ENCODE peak calls at places on chromosomes 5 and 9, in four cellular contexts. Z is kidney epithelial cell, C is BJ, R is progenitor cell of endocrine pancreas. Y is an unnamed sample.
A peak's percentile ranks its signal among the peaks of the same experiment; 100 is the strongest.

GRCh38 chr5:177592010-177592834 is at the start of gene TMED9:
- DNase-seq in Z (peak; percentile 43), R (peak; percentile 77), C (peak; percentile 39), Y (no peak)

GRCh38 chr5:171667341-171668096 is 118.1 kb upstream of the SMIM23 start:
- DNase-seq in C (peak; percentile 46), R (no peak), Z (peak; percentile 19), Y (peak; percentile 79)

GRCh38 chr5:1441166-1441865 is 3.9 kb downstream of the SLC6A3 start:
- DNase-seq in Z (no peak), R (no peak), C (no peak), Y (no peak)

GRCh38 chr5:126358525-126358924 is 64.7 kb upstream of the GRAMD2B start:
- DNase-seq in R (no peak), Z (no peak), C (no peak), Y (no peak)

GRCh38 chr9:113131689-113132151 is 19.1 kb upstream of the SLC31A2 start:
- DNase-seq in C (no peak), R (peak; percentile 46), Z (no peak), Y (peak; percentile 9)

GRCh38 chr5:21711854-21712752 is 1141.0 kb downstream of the CDH12 start:
- DNase-seq in C (no peak), Z (no peak), R (no peak), Y (no peak)

GRCh38 chr5:109585012-109585599 is 104.6 kb upstream of the MAN2A1 start:
- DNase-seq in R (no peak), C (no peak), Z (no peak), Y (no peak)

GRCh38 chr5:101455048-101455447 is 552.0 kb upstream of the ST8SIA4 start:
- DNase-seq in Z (no peak), C (no peak), R (no peak), Y (no peak)

GRCh38 chr5:174410716-174411512 is 313.5 kb upstream of the MSX2 start:
- DNase-seq in C (no peak), Z (peak; percentile 29), R (no peak), Y (no peak)

GRCh38 chr9:70479880-70480291 is 65.4 kb upstream of the KLF9 start:
- DNase-seq in C (no peak), R (no peak), Z (peak; percentile 54), Y (no peak)

GRCh38 chr9:92724528-92725265 is 39.9 kb downstream of the BICD2 start:
- DNase-seq in R (no peak), C (no peak), Z (no peak), Y (no peak)

GRCh38 chr5:43401827-43402226 is 10.4 kb downstream of the CCL28 start:
- DNase-seq in R (no peak), Z (no peak), C (no peak), Y (no peak)
- TF ChIP-seq CTCF in R (peak; percentile 32), Z (peak; percentile 28), C (peak; percentile 54), Y (peak; percentile 36)

GRCh38 chr5:128844354-128844923 is 120.8 kb upstream of the SLC27A6 start:
- DNase-seq in Z (no peak), R (no peak), C (no peak), Y (no peak)
- TF ChIP-seq CTCF in Z (peak; percentile 12), R (peak; percentile 44), C (peak; percentile 16), Y (no peak)

GRCh38 chr5:6785161-6785860 is 72.1 kb downstream of the TENT4A start:
- DNase-seq in R (no peak), Z (no peak), C (no peak), Y (no peak)

GRCh38 chr5:6781711-6782110 is 68.5 kb downstream of the TENT4A start:
- DNase-seq in R (no peak), Z (peak; percentile 42), C (no peak), Y (no peak)

GRCh38 chr5:6784481-6784880 is 71.2 kb downstream of the TENT4A start:
- DNase-seq in C (no peak), Z (no peak), R (no peak), Y (no peak)

GRCh38 chr5:6783787-6784186 is 70.6 kb downstream of the TENT4A start:
- DNase-seq in C (no peak), Z (no peak), R (no peak), Y (no peak)

GRCh38 chr5:6780802-6781391 is 67.7 kb downstream of the TENT4A start:
- DNase-seq in C (no peak), R (no peak), Z (no peak), Y (no peak)
- TF ChIP-seq CTCF in C (peak; percentile 44), R (peak; percentile 39), Z (peak; percentile 41), Y (peak; percentile 68)

GRCh38 chr5:170181902-170182301 is 50.9 kb upstream of the C5orf58 start:
- DNase-seq in C (no peak), Z (no peak), R (no peak), Y (no peak)

GRCh38 chr5:170184737-170185136 is 48.0 kb upstream of the C5orf58 start:
- DNase-seq in Z (no peak), R (no peak), C (no peak), Y (no peak)

GRCh38 chr5:170179626-170180025 is 53.2 kb upstream of the C5orf58 start:
- DNase-seq in R (no peak), Z (no peak), C (no peak), Y (no peak)

GRCh38 chr5:170182461-170182860 is 50.3 kb upstream of the C5orf58 start:
- DNase-seq in Z (no peak), C (no peak), R (no peak), Y (no peak)

DNA sequence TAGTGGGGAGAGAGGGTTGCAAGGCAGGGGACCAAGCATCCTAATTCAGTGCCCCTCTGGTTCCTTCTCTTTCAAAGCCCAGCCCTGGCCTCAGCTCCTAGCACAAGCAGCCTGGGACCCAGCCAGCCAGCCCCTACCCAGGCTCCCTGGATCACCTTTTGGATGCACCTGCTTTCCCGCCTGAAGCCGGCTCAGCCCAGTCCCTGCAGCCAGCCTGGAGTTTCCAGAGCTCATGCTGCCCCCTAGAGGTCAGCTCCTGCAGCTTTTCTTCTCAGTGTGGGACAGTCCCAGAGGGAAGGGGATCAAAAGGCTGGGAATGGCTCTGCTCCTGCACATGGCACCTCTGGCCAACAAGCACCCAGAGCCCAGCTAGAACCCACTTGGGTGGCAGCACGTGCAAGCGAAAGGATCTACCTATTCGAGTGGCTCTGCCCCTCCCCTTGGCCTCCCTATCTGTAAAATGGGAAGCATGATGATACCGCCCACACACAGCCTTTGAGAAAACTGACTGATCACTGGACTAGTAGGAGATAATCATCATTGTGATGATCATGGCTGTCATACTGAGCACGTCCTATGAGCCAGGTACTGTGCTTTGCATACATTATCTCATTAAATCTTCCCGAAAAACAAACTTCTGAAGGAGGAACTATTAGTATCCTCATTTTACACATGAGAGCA is 48.6 kb upstream of the C5orf58 start:
- DNase-seq in Z (no peak), C (no peak), R (peak; percentile 69), Y (peak; percentile 19)
- TF ChIP-seq CTCF in Z (peak; percentile 88), C (peak; percentile 84), R (peak; percentile 86), Y (peak; percentile 83)

DNA sequence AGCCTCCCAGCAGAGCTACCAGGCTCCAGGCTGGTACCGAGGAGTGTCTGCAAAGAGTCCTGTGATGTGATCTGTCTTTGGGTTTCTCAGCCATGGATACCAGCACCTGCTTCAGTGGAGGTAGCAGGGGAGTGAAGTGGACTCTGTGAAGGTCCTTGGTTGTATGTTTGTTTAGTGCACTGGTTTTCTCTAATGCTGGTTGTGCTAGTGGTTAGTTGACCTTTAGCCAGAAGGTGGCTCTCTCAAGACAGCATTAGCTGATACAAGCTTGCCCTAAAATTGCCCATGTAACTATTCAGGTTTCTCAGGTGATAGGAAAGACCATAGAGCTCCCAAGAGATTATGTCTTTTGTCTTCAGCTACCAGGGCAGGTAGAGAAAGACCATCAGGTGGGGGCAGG is 87.2 kb downstream of the MTAP start:
- DNase-seq in R (no peak), C (no peak), Z (no peak), Y (no peak)
- TF ChIP-seq CTCF in R (no peak), C (no peak), Z (no peak), Y (no peak)

DNA sequence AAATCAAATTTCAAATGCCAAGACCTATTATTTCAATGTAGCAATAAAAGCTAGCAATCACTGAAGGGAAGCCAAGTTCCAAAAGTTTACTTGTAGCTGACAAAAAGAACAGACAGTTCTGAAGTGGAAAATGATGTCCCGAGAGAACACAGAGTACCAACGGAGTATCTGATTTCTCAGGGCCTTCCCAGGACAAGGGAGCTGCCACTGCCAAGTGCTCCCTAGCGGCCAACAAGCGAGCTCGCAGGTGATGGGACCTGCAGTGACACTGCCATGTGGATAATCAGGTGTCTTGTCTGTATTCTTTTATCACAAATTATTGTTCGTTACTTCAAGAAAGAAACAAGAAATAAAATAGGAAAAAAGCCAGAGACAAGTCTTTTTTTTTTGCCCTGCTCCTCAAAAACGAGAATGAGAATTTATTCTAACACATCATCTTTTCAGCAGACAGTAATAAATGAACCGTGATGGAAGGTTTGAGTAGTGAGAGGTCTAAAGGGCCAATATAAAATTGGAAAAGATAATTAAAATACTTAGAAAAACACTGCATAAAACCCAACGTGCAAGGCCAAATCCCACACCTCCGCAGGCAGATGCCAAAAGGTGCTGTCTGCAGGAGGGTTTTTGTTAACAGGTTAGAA is 159.4 kb downstream of the MYO10 start:
- DNase-seq in C (no peak), R (no peak), Z (no peak), Y (no peak)
- TF ChIP-seq CTCF in C (peak; percentile 31), R (peak; percentile 58), Z (peak; percentile 30), Y (peak; percentile 6)

DNA sequence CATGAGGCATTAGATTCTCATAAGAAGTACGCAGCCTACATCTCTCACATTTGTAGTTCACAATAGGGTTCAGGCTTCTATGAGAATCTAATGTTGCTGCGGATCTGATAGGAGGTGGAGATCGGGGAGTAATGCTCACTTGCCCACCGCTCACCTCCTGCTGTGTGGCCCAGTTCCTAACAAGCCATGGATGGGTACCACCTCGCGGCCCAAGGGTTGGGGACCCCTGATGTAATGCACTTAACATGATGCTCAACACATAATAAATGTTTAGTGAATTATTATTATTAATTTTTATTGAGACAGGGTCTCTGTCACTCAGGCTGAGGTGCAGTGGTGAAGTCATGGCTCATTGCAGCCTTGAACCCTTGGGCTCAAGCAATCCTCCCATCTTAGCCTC is 104.7 kb upstream of the IL7R start:
- DNase-seq in R (no peak), Z (no peak), C (no peak), Y (no peak)
- TF ChIP-seq CTCF in R (no peak), Z (no peak), C (no peak), Y (no peak)

GRCh38 chr5:11873587-11873986 is 30.7 kb downstream of the CTNND2 start:
- DNase-seq in R (no peak), C (no peak), Z (no peak), Y (no peak)

GRCh38 chr5:11863920-11864319 is 40.3 kb downstream of the CTNND2 start:
- DNase-seq in Z (no peak), C (no peak), R (no peak), Y (no peak)

GRCh38 chr5:11869203-11869602 is 35.0 kb downstream of the CTNND2 start:
- DNase-seq in R (no peak), C (no peak), Z (no peak), Y (no peak)
- TF ChIP-seq CTCF in R (no peak), C (no peak), Z (no peak), Y (no peak)

GRCh38 chr5:30804739-30805313 is 388.7 kb upstream of the CDH6 start:
- DNase-seq in R (no peak), C (no peak), Z (no peak), Y (no peak)
- TF ChIP-seq CTCF in R (no peak), C (no peak), Z (peak; percentile 36), Y (no peak)

Y was measured in HFF-Myc.